ENCODE peak calls at places on chromosome 14, in nine cellular contexts. One of them, this sample, is unnamed.
A peak's percentile ranks its signal among the peaks of the same experiment; 100 is the strongest.

GRCh38 chr14:69043598-69044267 is 64.6 kb upstream of the ACTN1 start:
- DNase-seq in adrenal gland: peak; percentile 75
- DNase-seq in suprapubic skin: no peak
- DNase-seq in AG10803: peak; percentile 79
- DNase-seq in astrocyte of the spinal cord: peak; percentile 66
- DNase-seq in retinal pigment epithelial cell: no peak
- DNase-seq in OCI-LY7: no peak
- DNase-seq in psoas muscle: peak; percentile 19
- DNase-seq in choroid plexus epithelial cell: peak; percentile 80
- DNase-seq in this sample: no peak

GRCh38 chr14:38404100-38404541 is 148.2 kb upstream of the CLEC14A start:
- DNase-seq in choroid plexus epithelial cell: peak; percentile 75
- DNase-seq in astrocyte of the spinal cord: peak; percentile 76
- DNase-seq in retinal pigment epithelial cell: no peak
- DNase-seq in OCI-LY7: no peak
- DNase-seq in suprapubic skin: no peak
- DNase-seq in psoas muscle: no peak
- DNase-seq in AG10803: peak; percentile 95
- DNase-seq in adrenal gland: no peak
- DNase-seq in this sample: peak; percentile 46

GRCh38 chr14:58832010-58832409 is 194.2 kb downstream of the DACT1 start:
- DNase-seq in adrenal gland: no peak
- DNase-seq in AG10803: peak; percentile 12
- DNase-seq in suprapubic skin: no peak
- DNase-seq in retinal pigment epithelial cell: peak; percentile 78
- DNase-seq in choroid plexus epithelial cell: no peak
- DNase-seq in astrocyte of the spinal cord: no peak
- DNase-seq in psoas muscle: no peak
- DNase-seq in OCI-LY7: no peak
- DNase-seq in this sample: no peak

GRCh38 chr14:104094709-104095425 is 9.4 kb downstream of the ASPG start:
- DNase-seq in retinal pigment epithelial cell: no peak
- DNase-seq in OCI-LY7: peak; percentile 52
- DNase-seq in suprapubic skin: no peak
- DNase-seq in psoas muscle: peak; percentile 39
- DNase-seq in adrenal gland: peak; percentile 78
- DNase-seq in choroid plexus epithelial cell: peak; percentile 62
- DNase-seq in AG10803: peak; percentile 18
- DNase-seq in astrocyte of the spinal cord: peak; percentile 9
- DNase-seq in this sample: no peak

GRCh38 chr14:45201908-45202307 is 51.1 kb downstream of the MIS18BP1 start:
- DNase-seq in suprapubic skin: no peak
- DNase-seq in retinal pigment epithelial cell: no peak
- DNase-seq in choroid plexus epithelial cell: peak; percentile 53
- DNase-seq in AG10803: peak; percentile 13
- DNase-seq in psoas muscle: no peak
- DNase-seq in OCI-LY7: peak; percentile 55
- DNase-seq in astrocyte of the spinal cord: peak; percentile 16
- DNase-seq in adrenal gland: no peak
- DNase-seq in this sample: no peak

GRCh38 chr14:34926552-34926951 is 51.4 kb upstream of the BAZ1A start:
- DNase-seq in choroid plexus epithelial cell: peak; percentile 69
- DNase-seq in retinal pigment epithelial cell: peak; percentile 23
- DNase-seq in suprapubic skin: no peak
- DNase-seq in astrocyte of the spinal cord: peak; percentile 40
- DNase-seq in OCI-LY7: no peak
- DNase-seq in adrenal gland: no peak
- DNase-seq in AG10803: no peak
- DNase-seq in psoas muscle: no peak
- DNase-seq in this sample: no peak

GRCh38 chr14:104707629-104708595 is 16.1 kb upstream of the ADSS1 start:
- DNase-seq in retinal pigment epithelial cell: no peak
- DNase-seq in astrocyte of the spinal cord: no peak
- DNase-seq in psoas muscle: no peak
- DNase-seq in AG10803: no peak
- DNase-seq in choroid plexus epithelial cell: no peak
- DNase-seq in OCI-LY7: no peak
- DNase-seq in suprapubic skin: no peak
- DNase-seq in adrenal gland: no peak
- DNase-seq in this sample: no peak

GRCh38 chr14:51547260-51547659 is 104.5 kb upstream of the FRMD6 start:
- DNase-seq in adrenal gland: peak; percentile 70
- DNase-seq in choroid plexus epithelial cell: peak; percentile 100
- DNase-seq in astrocyte of the spinal cord: peak; percentile 100
- DNase-seq in AG10803: peak; percentile 99
- DNase-seq in retinal pigment epithelial cell: peak; percentile 96
- DNase-seq in OCI-LY7: no peak
- DNase-seq in psoas muscle: no peak
- DNase-seq in suprapubic skin: no peak
- DNase-seq in this sample: peak; percentile 99

GRCh38 chr14:91350813-91351507 is 66.7 kb downstream of the CCDC88C start:
- DNase-seq in choroid plexus epithelial cell: no peak
- DNase-seq in retinal pigment epithelial cell: no peak
- DNase-seq in adrenal gland: no peak
- DNase-seq in astrocyte of the spinal cord: no peak
- DNase-seq in AG10803: no peak
- DNase-seq in psoas muscle: no peak
- DNase-seq in suprapubic skin: no peak
- DNase-seq in OCI-LY7: peak; percentile 72
- DNase-seq in this sample: no peak

GRCh38 chr14:63573579-63573978 is 30.4 kb upstream of the PPP2R5E start:
- DNase-seq in retinal pigment epithelial cell: peak; percentile 27
- DNase-seq in astrocyte of the spinal cord: peak; percentile 22
- DNase-seq in psoas muscle: no peak
- DNase-seq in adrenal gland: peak; percentile 10
- DNase-seq in choroid plexus epithelial cell: peak; percentile 33
- DNase-seq in suprapubic skin: no peak
- DNase-seq in OCI-LY7: no peak
- DNase-seq in AG10803: peak; percentile 6
- DNase-seq in this sample: no peak

GRCh38 chr14:32073537-32074189 is 3.4 kb upstream of the ARHGAP5 start:
- DNase-seq in OCI-LY7: peak; percentile 79
- DNase-seq in adrenal gland: peak; percentile 76
- DNase-seq in AG10803: peak; percentile 85
- DNase-seq in suprapubic skin: no peak
- DNase-seq in choroid plexus epithelial cell: peak; percentile 92
- DNase-seq in astrocyte of the spinal cord: peak; percentile 89
- DNase-seq in psoas muscle: no peak
- DNase-seq in retinal pigment epithelial cell: peak; percentile 46
- DNase-seq in this sample: peak; percentile 48

GRCh38 chr14:24665440-24665991 is 31.5 kb upstream of the GZMB start:
- DNase-seq in retinal pigment epithelial cell: no peak
- DNase-seq in astrocyte of the spinal cord: no peak
- DNase-seq in psoas muscle: no peak
- DNase-seq in AG10803: no peak
- DNase-seq in suprapubic skin: no peak
- DNase-seq in choroid plexus epithelial cell: no peak
- DNase-seq in adrenal gland: no peak
- DNase-seq in OCI-LY7: peak; percentile 66
- DNase-seq in this sample: no peak

GRCh38 chr14:67515386-67516079 is 17.6 kb upstream of the PLEKHH1 start:
- DNase-seq in adrenal gland: no peak
- DNase-seq in retinal pigment epithelial cell: no peak
- DNase-seq in OCI-LY7: peak; percentile 59
- DNase-seq in AG10803: no peak
- DNase-seq in choroid plexus epithelial cell: no peak
- DNase-seq in suprapubic skin: no peak
- DNase-seq in astrocyte of the spinal cord: no peak
- DNase-seq in psoas muscle: no peak
- DNase-seq in this sample: no peak

GRCh38 chr14:67514650-67515385 is 18.3 kb upstream of the PLEKHH1 start:
- DNase-seq in retinal pigment epithelial cell: no peak
- DNase-seq in OCI-LY7: peak; percentile 60
- DNase-seq in psoas muscle: peak; percentile 37
- DNase-seq in choroid plexus epithelial cell: peak; percentile 45
- DNase-seq in suprapubic skin: no peak
- DNase-seq in AG10803: peak; percentile 33
- DNase-seq in adrenal gland: peak; percentile 66
- DNase-seq in astrocyte of the spinal cord: peak; percentile 32
- DNase-seq in this sample: no peak

GRCh38 chr14:67516679-67517078 is 16.4 kb upstream of the PLEKHH1 start:
- DNase-seq in astrocyte of the spinal cord: no peak
- DNase-seq in choroid plexus epithelial cell: no peak
- DNase-seq in suprapubic skin: no peak
- DNase-seq in adrenal gland: no peak
- DNase-seq in retinal pigment epithelial cell: no peak
- DNase-seq in psoas muscle: no peak
- DNase-seq in OCI-LY7: no peak
- DNase-seq in AG10803: no peak
- DNase-seq in this sample: no peak

GRCh38 chr14:67519406-67519805 is 13.7 kb upstream of the PLEKHH1 start:
- DNase-seq in psoas muscle: no peak
- DNase-seq in adrenal gland: no peak
- DNase-seq in AG10803: no peak
- DNase-seq in suprapubic skin: no peak
- DNase-seq in choroid plexus epithelial cell: no peak
- DNase-seq in OCI-LY7: no peak
- DNase-seq in retinal pigment epithelial cell: no peak
- DNase-seq in astrocyte of the spinal cord: no peak
- DNase-seq in this sample: no peak

DNA sequence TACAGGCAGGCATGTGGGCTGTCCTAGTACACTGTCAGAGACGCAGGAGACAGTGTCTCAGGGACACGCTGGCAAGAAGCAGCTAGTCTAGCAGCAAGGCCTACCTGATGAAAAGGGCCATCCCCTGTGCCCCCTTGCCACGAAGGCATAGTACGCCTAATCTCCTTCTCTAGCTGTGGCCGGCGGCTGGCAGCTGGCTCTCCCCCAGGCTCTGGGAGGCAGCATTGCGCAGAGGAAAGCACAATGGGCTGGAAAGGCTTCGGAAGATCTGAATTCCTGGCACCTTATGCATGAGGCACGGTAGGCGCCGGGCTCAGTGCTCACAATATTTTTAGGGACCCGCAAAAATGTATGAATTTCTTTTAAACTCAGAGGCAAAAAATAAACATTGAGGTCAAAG is 16.0 kb upstream of the PLEKHH1 start:
- DNase-seq in psoas muscle: no peak
- DNase-seq in retinal pigment epithelial cell: no peak
- DNase-seq in choroid plexus epithelial cell: peak; percentile 23
- DNase-seq in suprapubic skin: no peak
- DNase-seq in OCI-LY7: no peak
- DNase-seq in AG10803: peak; percentile 17
- DNase-seq in astrocyte of the spinal cord: peak; percentile 30
- DNase-seq in adrenal gland: peak; percentile 72
- DNase-seq in this sample: no peak
- TF ChIP-seq CTCF in psoas muscle: no peak
- TF ChIP-seq CTCF in retinal pigment epithelial cell: peak; percentile 50
- TF ChIP-seq CTCF in choroid plexus epithelial cell: peak; percentile 35
- TF ChIP-seq CTCF in suprapubic skin: no peak
- TF ChIP-seq CTCF in OCI-LY7: no peak
- TF ChIP-seq CTCF in AG10803: peak; percentile 24
- TF ChIP-seq CTCF in astrocyte of the spinal cord: peak; percentile 19
- TF ChIP-seq CTCF in adrenal gland: no peak
- TF ChIP-seq CTCF in this sample: no peak

GRCh38 chr14:72574687-72575086 is 319.2 kb downstream of the DPF3 start:
- DNase-seq in AG10803: no peak
- DNase-seq in astrocyte of the spinal cord: no peak
- DNase-seq in retinal pigment epithelial cell: no peak
- DNase-seq in OCI-LY7: no peak
- DNase-seq in psoas muscle: no peak
- DNase-seq in adrenal gland: no peak
- DNase-seq in suprapubic skin: no peak
- DNase-seq in choroid plexus epithelial cell: no peak
- DNase-seq in this sample: no peak
- H3K4me3 ChIP-seq in AG10803: no peak overlapping the region
- H3K4me3 ChIP-seq in astrocyte of the spinal cord: no peak overlapping the region
- H3K4me3 ChIP-seq in retinal pigment epithelial cell: no peak overlapping the region
- H3K4me3 ChIP-seq in OCI-LY7: no peak overlapping the region
- H3K4me3 ChIP-seq in psoas muscle: no peak overlapping the region
- H3K4me3 ChIP-seq in adrenal gland: no peak overlapping the region
- H3K4me3 ChIP-seq in suprapubic skin: no peak overlapping the region
- H3K4me3 ChIP-seq in choroid plexus epithelial cell: no peak overlapping the region
- H3K4me3 ChIP-seq in this sample: no peak overlapping the region

DNA sequence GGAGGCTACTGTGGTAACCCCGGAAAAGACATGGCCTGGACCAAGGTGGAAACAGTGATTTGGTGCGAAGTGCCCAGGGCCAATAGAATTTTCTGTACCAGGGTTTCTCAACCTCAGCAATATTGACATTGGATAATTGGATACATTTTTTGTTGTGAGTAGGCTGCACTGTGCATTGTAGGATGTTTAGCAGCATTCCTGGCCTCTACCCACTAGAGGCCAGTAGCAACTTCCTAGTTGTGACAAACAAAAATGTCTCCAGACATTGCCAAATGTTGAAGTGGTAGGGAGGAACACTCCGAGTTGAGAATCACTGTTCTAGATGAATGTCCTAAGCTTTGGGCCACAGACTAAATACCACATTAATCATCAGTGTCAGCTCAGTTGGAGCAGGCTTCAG is 6.2 kb upstream of the CGRRF1 start:
- DNase-seq in AG10803: peak; percentile 67
- DNase-seq in adrenal gland: no peak
- DNase-seq in astrocyte of the spinal cord: peak; percentile 43
- DNase-seq in psoas muscle: no peak
- DNase-seq in OCI-LY7: peak; percentile 27
- DNase-seq in suprapubic skin: no peak
- DNase-seq in retinal pigment epithelial cell: peak; percentile 2
- DNase-seq in choroid plexus epithelial cell: peak; percentile 72
- DNase-seq in this sample: no peak
- TF ChIP-seq CTCF in AG10803: peak; percentile 58
- TF ChIP-seq CTCF in adrenal gland: no peak
- TF ChIP-seq CTCF in astrocyte of the spinal cord: peak; percentile 59
- TF ChIP-seq CTCF in psoas muscle: no peak
- TF ChIP-seq CTCF in OCI-LY7: peak; percentile 65
- TF ChIP-seq CTCF in suprapubic skin: no peak
- TF ChIP-seq CTCF in retinal pigment epithelial cell: peak; percentile 52
- TF ChIP-seq CTCF in choroid plexus epithelial cell: peak; percentile 66
- TF ChIP-seq CTCF in this sample: peak; percentile 57

GRCh38 chr14:94367347-94367746 is 21.1 kb downstream of the SERPINA1 start:
- DNase-seq in astrocyte of the spinal cord: no peak
- DNase-seq in suprapubic skin: peak; percentile 29
- DNase-seq in OCI-LY7: no peak
- DNase-seq in psoas muscle: no peak
- DNase-seq in AG10803: no peak
- DNase-seq in adrenal gland: no peak
- DNase-seq in retinal pigment epithelial cell: no peak
- DNase-seq in choroid plexus epithelial cell: no peak
- DNase-seq in this sample: no peak

GRCh38 chr14:94364964-94365363 is 23.4 kb downstream of the SERPINA1 start:
- DNase-seq in astrocyte of the spinal cord: no peak
- DNase-seq in suprapubic skin: peak; percentile 57
- DNase-seq in psoas muscle: no peak
- DNase-seq in AG10803: no peak
- DNase-seq in OCI-LY7: no peak
- DNase-seq in adrenal gland: no peak
- DNase-seq in retinal pigment epithelial cell: no peak
- DNase-seq in choroid plexus epithelial cell: no peak
- DNase-seq in this sample: no peak

GRCh38 chr14:94364037-94364436 is 24.4 kb downstream of the SERPINA1 start:
- DNase-seq in adrenal gland: no peak
- DNase-seq in AG10803: no peak
- DNase-seq in suprapubic skin: peak; percentile 56
- DNase-seq in choroid plexus epithelial cell: no peak
- DNase-seq in astrocyte of the spinal cord: no peak
- DNase-seq in retinal pigment epithelial cell: no peak
- DNase-seq in OCI-LY7: no peak
- DNase-seq in psoas muscle: no peak
- DNase-seq in this sample: no peak

GRCh38 chr14:94366146-94366887 is 22.1 kb downstream of the SERPINA1 start:
- DNase-seq in psoas muscle: no peak
- DNase-seq in suprapubic skin: peak; percentile 34
- DNase-seq in adrenal gland: no peak
- DNase-seq in AG10803: no peak
- DNase-seq in OCI-LY7: no peak
- DNase-seq in choroid plexus epithelial cell: no peak
- DNase-seq in retinal pigment epithelial cell: no peak
- DNase-seq in astrocyte of the spinal cord: no peak
- DNase-seq in this sample: no peak

GRCh38 chr14:94365624-94366023 is 22.8 kb downstream of the SERPINA1 start:
- DNase-seq in OCI-LY7: no peak
- DNase-seq in psoas muscle: no peak
- DNase-seq in suprapubic skin: no peak
- DNase-seq in astrocyte of the spinal cord: no peak
- DNase-seq in choroid plexus epithelial cell: no peak
- DNase-seq in adrenal gland: no peak
- DNase-seq in retinal pigment epithelial cell: no peak
- DNase-seq in AG10803: no peak
- DNase-seq in this sample: no peak
- H3K4me3 ChIP-seq in OCI-LY7: no peak overlapping the region
- H3K4me3 ChIP-seq in psoas muscle: no peak overlapping the region
- H3K4me3 ChIP-seq in suprapubic skin: no peak overlapping the region
- H3K4me3 ChIP-seq in astrocyte of the spinal cord: no peak overlapping the region
- H3K4me3 ChIP-seq in choroid plexus epithelial cell: no peak overlapping the region
- H3K4me3 ChIP-seq in adrenal gland: no peak overlapping the region
- H3K4me3 ChIP-seq in retinal pigment epithelial cell: no peak overlapping the region
- H3K4me3 ChIP-seq in AG10803: no peak overlapping the region
- H3K4me3 ChIP-seq in this sample: no peak overlapping the region

This sample was measured in AG04450.